ENCODE peak calls at places on chromosomes 11 and 22, in nine cellular contexts. T is left kidney, H is hippocampal formation, L is M059J, J is upper lobe of right lung, Q is endothelial cell, Y is nephron progenitor cell, C is right atrium auricular region, B is AG08395. V is an unnamed sample.
A peak's percentile ranks its signal among the peaks of the same experiment; 100 is the strongest.

GRCh38 chr22:37822079-37822833 is 926 bp upstream of the GALR3 start:
- DNase-seq in T (no peak), H (no peak), L (no peak), J (no peak), Q (no peak), Y (peak; percentile 20), C (no peak), B (no peak), V (no peak)

GRCh38 chr22:27717094-27717493 is 84.5 kb downstream of the MN1 start:
- DNase-seq in T (no peak), H (no peak), L (no peak), J (no peak), Q (no peak), Y (no peak), C (no peak), B (no peak), V (no peak)

GRCh38 chr11:96426356-96427103 is 36.7 kb downstream of the JRKL start:
- DNase-seq in T (peak; percentile 62), H (peak; percentile 40), L (peak; percentile 43), J (no peak), Q (no peak), Y (peak; percentile 19), C (no peak), B (peak; percentile 66), V (peak; percentile 66)

GRCh38 chr11:71240061-71240690 is 12.2 kb downstream of the SHANK2 start:
- DNase-seq in T (no peak), H (no peak), L (no peak), J (peak; percentile 27), Q (no peak), Y (no peak), C (no peak), B (no peak), V (no peak)

GRCh38 chr22:45296628-45297297 is 12.0 kb downstream of the UPK3A start:
- DNase-seq in T (no peak), H (no peak), L (no peak), J (no peak), Q (no peak), Y (no peak), C (no peak), B (no peak), V (no peak)

GRCh38 chr11:115504279-115505158 is at the start of gene CADM1:
- DNase-seq in T (peak; percentile 99), H (peak; percentile 95), L (peak; percentile 94), J (peak; percentile 98), Q (peak; percentile 97), Y (peak; percentile 99), C (peak; percentile 94), B (peak; percentile 94), V (peak; percentile 99)

GRCh38 chr11:70122490-70123198 is 44.5 kb downstream of the ANO1 start:
- DNase-seq in T (peak; percentile 58), H (no peak), L (no peak), J (no peak), Q (no peak), Y (no peak), C (no peak), B (no peak), V (peak; percentile 34)

GRCh38 chr11:20247540-20248138 is 87.4 kb upstream of the DBX1 start:
- DNase-seq in T (peak; percentile 7), H (no peak), L (no peak), J (no peak), Q (no peak), Y (no peak), C (no peak), B (no peak), V (no peak)

GRCh38 chr11:62816567-62816966 is 11.3 kb upstream of the NXF1 start:
- DNase-seq in T (no peak), H (no peak), L (no peak), J (no peak), Q (no peak), Y (no peak), C (no peak), B (no peak), V (no peak)

GRCh38 chr22:39094717-39095389 is 2.2 kb upstream of the APOBEC3H start:
- DNase-seq in T (no peak), H (no peak), L (no peak), J (no peak), Q (no peak), Y (no peak), C (no peak), B (no peak), V (no peak)

GRCh38 chr11:8586184-8586583 is 7.8 kb downstream of the STK33 start:
- DNase-seq in T (no peak), H (no peak), L (no peak), J (no peak), Q (no peak), Y (no peak), C (no peak), B (no peak), V (no peak)

GRCh38 chr22:48563966-48564330 is 1263.7 kb downstream of the BRD1 start:
- DNase-seq in T (no peak), H (no peak), L (no peak), J (no peak), Q (no peak), Y (no peak), C (no peak), B (no peak), V (no peak)

GRCh38 chr11:66126808-66127555 is 56.9 kb downstream of the PACS1 start:
- DNase-seq in T (peak; percentile 83), H (peak; percentile 61), L (no peak), J (peak; percentile 68), Q (peak; percentile 18), Y (peak; percentile 28), C (peak; percentile 77), B (peak; percentile 70), V (peak; percentile 90)

GRCh38 chr22:47043835-47044721 is 281.6 kb downstream of the TBC1D22A start:
- DNase-seq in T (peak; percentile 88), H (no peak), L (peak; percentile 6), J (peak; percentile 66), Q (no peak), Y (no peak), C (no peak), B (peak; percentile 80), V (peak; percentile 66)

GRCh38 chr11:130710442-130711101 is 205.7 kb downstream of the SNX19 start:
- DNase-seq in T (peak; percentile 81), H (no peak), L (no peak), J (no peak), Q (no peak), Y (no peak), C (no peak), B (no peak), V (no peak)

GRCh38 chr11:92663539-92663938 is 305.9 kb upstream of the MTNR1B start:
- DNase-seq in T (no peak), H (no peak), L (peak; percentile 26), J (no peak), Q (no peak), Y (no peak), C (no peak), B (no peak), V (no peak)

GRCh38 chr11:100687630-100688395 is 725 bp downstream of the ARHGAP42 start:
- DNase-seq in T (peak; percentile 95), H (peak; percentile 62), L (peak; percentile 88), J (peak; percentile 70), Q (peak; percentile 66), Y (peak; percentile 60), C (peak; percentile 73), B (peak; percentile 72), V (no peak)

GRCh38 chr22:32199961-32200360 is 4.9 kb downstream of the RFPL2 start:
- DNase-seq in T (no peak), H (no peak), L (no peak), J (no peak), Q (no peak), Y (no peak), C (no peak), B (no peak), V (no peak)

GRCh38 chr22:48663297-48663696 is 1164.4 kb downstream of the BRD1 start:
- DNase-seq in T (peak; percentile 33), H (no peak), L (no peak), J (no peak), Q (no peak), Y (no peak), C (no peak), B (no peak), V (peak; percentile 31)

GRCh38 chr22:37370306-37370979 is 56.8 kb downstream of the ELFN2 start:
- DNase-seq in T (no peak), H (no peak), L (no peak), J (peak; percentile 74), Q (no peak), Y (no peak), C (peak; percentile 60), B (no peak), V (peak; percentile 92)

GRCh38 chr11:118016094-118016493 is 29.9 kb downstream of the IL10RA start:
- DNase-seq in T (no peak), H (no peak), L (no peak), J (no peak), Q (no peak), Y (no peak), C (peak; percentile 26), B (no peak), V (no peak)

GRCh38 chr11:73622920-73623593 is 23.3 kb upstream of the PLEKHB1 start:
- DNase-seq in T (no peak), H (no peak), L (no peak), J (no peak), Q (no peak), Y (no peak), C (no peak), B (peak; percentile 14), V (no peak)

GRCh38 chr11:45288395-45288794 is 2.3 kb upstream of the SYT13 start:
- DNase-seq in T (no peak), H (no peak), L (no peak), J (no peak), Q (no peak), Y (no peak), C (peak; percentile 34), B (no peak), V (no peak)

GRCh38 chr11:99489561-99489960 is 468.8 kb downstream of the CNTN5 start:
- DNase-seq in T (no peak), H (no peak), L (no peak), J (no peak), Q (no peak), Y (no peak), C (no peak), B (no peak), V (no peak)

GRCh38 chr11:125202977-125203376 is 38.4 kb downstream of the PKNOX2 start:
- DNase-seq in T (no peak), H (no peak), L (no peak), J (no peak), Q (no peak), Y (no peak), C (no peak), B (no peak), V (no peak)

GRCh38 chr11:61629082-61629481 is 48.2 kb upstream of the SYT7 start:
- DNase-seq in T (no peak), H (no peak), L (no peak), J (no peak), Q (no peak), Y (no peak), C (no peak), B (no peak), V (no peak)

GRCh38 chr11:132895340-132895739 is 637.0 kb downstream of the OPCML start:
- DNase-seq in T (peak; percentile 83), H (no peak), L (peak; percentile 57), J (no peak), Q (no peak), Y (no peak), C (no peak), B (no peak), V (no peak)